ENCODE peak calls at places on chromosome 1, in four cellular contexts. B, R, O and M are unnamed samples.

GRCh38 chr1:45785583-45785982 is 17.8 kb upstream of the MAST2 start:
- DNase-seq in R (peak; percentile 17), O (no peak), B (no peak), M (no peak)

GRCh38 chr1:77347646-77348045 is 65.8 kb downstream of the AK5 start:
- DNase-seq in B (no peak), R (peak; percentile 25), O (no peak), M (no peak)

GRCh38 chr1:7420098-7420445 is 351.0 kb upstream of the VAMP3 start:
- DNase-seq in B (no peak), R (no peak), O (peak; percentile 15), M (peak; percentile 66)

GRCh38 chr1:242454262-242455051 is 70.0 kb downstream of the PLD5 start:
- DNase-seq in B (peak; percentile 57), O (no peak), R (no peak), M (no peak)

GRCh38 chr1:36739703-36740289 is 257.1 kb upstream of the CSF3R start:
- DNase-seq in B (no peak), O (no peak), R (no peak), M (no peak)

GRCh38 chr1:40064797-40065492 is 24.4 kb downstream of the CAP1 start:
- DNase-seq in B (no peak), R (no peak), O (no peak), M (no peak)

GRCh38 chr1:185207980-185208602 is 51.1 kb downstream of the SWT1 start:
- DNase-seq in O (no peak), R (no peak), B (no peak), M (no peak)

GRCh38 chr1:65904681-65905083 is 112.0 kb downstream of the PDE4B start:
- DNase-seq in B (no peak), O (no peak), R (no peak), M (no peak)

GRCh38 chr1:221246628-221247027 is 367.4 kb downstream of the HLX start:
- DNase-seq in O (no peak), R (no peak), B (no peak), M (no peak)

GRCh38 chr1:165288301-165289120 is 68.0 kb downstream of the LMX1A start:
- DNase-seq in R (no peak), B (no peak), O (no peak), M (no peak)

GRCh38 chr1:214707306-214708087 is 104.5 kb downstream of the CENPF start:
- DNase-seq in R (no peak), O (no peak), B (no peak), M (no peak)

GRCh38 chr1:214634267-214634666 is 31.3 kb downstream of the CENPF start:
- DNase-seq in R (no peak), B (no peak), O (no peak), M (no peak)